ENCODE peak calls at places on chromosome 10, in five cellular contexts. N is aorta; O is CD8-positive, alpha-beta memory T cell; W is activated CD4-positive, alpha-beta memory T cell treated with anti-CD3 and anti-CD28 coated beads, Interleukin-2, amount 10 ng/mL, durations not matched to agents 7 days and 5 days; Q is ascending aorta. L is an unnamed sample.
A peak's percentile ranks its signal among the peaks of the same experiment; 100 is the strongest.

GRCh38 chr10:17144757-17145156 is 15.1 kb upstream of the CUBN start:
- DNase-seq in N (no peak), O (no peak), Q (no peak), W (peak; percentile 51), L (peak; percentile 56)

GRCh38 chr10:113273151-113273876 is 279.5 kb upstream of the HABP2 start:
- DNase-seq in Q (no peak), O (no peak), N (no peak), W (no peak), L (no peak)

GRCh38 chr10:22554481-22555182 is 159.7 kb downstream of the PIP4K2A start:
- DNase-seq in W (no peak), Q (peak; percentile 31), N (peak; percentile 82), O (no peak), L (no peak)

GRCh38 chr10:6543431-6544005 is 36.6 kb downstream of the PRKCQ start:
- DNase-seq in W (peak; percentile 69), Q (no peak), N (no peak), O (peak; percentile 31), L (peak; percentile 65)

GRCh38 chr10:60426425-60426824 is 36.8 kb upstream of the ANK3 start:
- DNase-seq in Q (no peak), O (no peak), W (no peak), N (no peak), L (no peak)

GRCh38 chr10:8053446-8054242 is 844 bp upstream of the GATA3 start:
- DNase-seq in O (peak; percentile 91), N (peak; percentile 90), W (peak; percentile 95), Q (no peak), L (peak; percentile 75)

GRCh38 chr10:110207805-110208613 is 604 bp downstream of the MXI1 start:
- DNase-seq in W (peak; percentile 59), Q (no peak), N (peak; percentile 77), O (peak; percentile 32), L (peak; percentile 43)

GRCh38 chr10:72336259-72337038 is 18.3 kb downstream of the DNAJB12 start:
- DNase-seq in O (no peak), N (no peak), Q (no peak), W (no peak), L (no peak)

GRCh38 chr10:42953684-42954674 is 122.9 kb upstream of the RET start:
- DNase-seq in W (peak; percentile 9), Q (no peak), N (peak; percentile 48), O (no peak), L (no peak)

GRCh38 chr10:63522129-63522687 is 1.0 kb downstream of the REEP3 start:
- DNase-seq in Q (no peak), N (no peak), W (no peak), O (no peak), L (no peak)

GRCh38 chr10:133379152-133379800 is at the start of gene PAOX:
- DNase-seq in O (peak; percentile 57), Q (no peak), N (peak; percentile 92), W (peak; percentile 58), L (peak; percentile 51)